ENCODE peak calls at places on chromosomes 5 and 9, in eight cellular contexts. T is AG04450; N is mesenchymal stem cell; H is hepatocyte; E is A549; I is CD4-positive, CD25-positive, alpha-beta regulatory T cell; D is breast epithelium; C is neural progenitor cell. Q is an unnamed sample.

GRCh38 chr5:138282918-138283742 is 8.7 kb upstream of the GFRA3 start:
- DNase-seq in E (peak), I (no peak), D (peak), T (peak), N (peak), H (peak), C (peak), Q (peak)

GRCh38 chr9:70256123-70256551 is 2.6 kb upstream of the SMC5 start:
- DNase-seq in E (no peak), C (peak), D (no peak), I (no peak), T (peak), N (peak), H (peak), Q (peak)

GRCh38 chr5:170311856-170312405 is 14.4 kb upstream of the LCP2 start:
- DNase-seq in E (no peak), D (no peak), I (no peak), H (no peak), N (no peak), T (no peak), C (no peak), Q (no peak)

GRCh38 chr9:112061152-112061740 is 113.9 kb downstream of the SUSD1 start:
- DNase-seq in I (no peak), H (peak), T (peak), D (no peak), C (no peak), N (peak), E (peak), Q (peak)

GRCh38 chr5:170483701-170484458 is 19.9 kb upstream of the KCNIP1 start:
- DNase-seq in E (peak), C (no peak), D (no peak), H (peak), I (no peak), T (no peak), N (peak), Q (no peak)

GRCh38 chr5:180601591-180602480 is 10.5 kb upstream of the SCGB3A1 start:
- DNase-seq in N (no peak), C (no peak), D (peak), I (no peak), T (no peak), E (no peak), H (no peak), Q (no peak)

GRCh38 chr5:26553079-26553478 is 485.3 kb downstream of the CDH9 start:
- DNase-seq in E (peak), I (no peak), N (no peak), C (peak), T (no peak), H (no peak), D (no peak), Q (no peak)

GRCh38 chr5:143652104-143652700 is 159.8 kb upstream of the HMHB1 start:
- DNase-seq in D (no peak), E (no peak), N (peak), H (no peak), C (no peak), I (no peak), T (no peak), Q (no peak)

GRCh38 chr5:178772351-178772750 is 41.9 kb upstream of the ZNF354A start:
- DNase-seq in N (no peak), D (peak), E (no peak), T (no peak), H (no peak), C (no peak), I (no peak), Q (no peak)

GRCh38 chr5:156741516-156741915 is 108.6 kb upstream of the PPP1R2B start:
- DNase-seq in T (no peak), E (no peak), N (no peak), D (no peak), I (no peak), C (no peak), H (no peak), Q (no peak)

GRCh38 chr5:39588176-39588575 is 163.4 kb upstream of the DAB2 start:
- DNase-seq in H (no peak), E (no peak), D (no peak), C (no peak), N (no peak), T (no peak), I (no peak), Q (no peak)

GRCh38 chr9:123933401-123933800 is 3.5 kb upstream of the DENND1A start:
- DNase-seq in H (peak), D (no peak), E (peak), T (no peak), N (peak), I (no peak), C (no peak), Q (no peak)

GRCh38 chr5:60354322-60354721 is 345.6 kb downstream of the DEPDC1B start:
- DNase-seq in E (no peak), I (no peak), N (no peak), T (no peak), C (no peak), H (no peak), D (no peak), Q (no peak)

GRCh38 chr9:131619680-131620079 is 74.4 kb downstream of the PRRT1B start:
- DNase-seq in D (no peak), I (no peak), T (no peak), E (no peak), H (no peak), N (no peak), C (no peak), Q (peak)

GRCh38 chr9:110125207-110125751 is 82.7 kb downstream of the C9orf152 start:
- DNase-seq in I (no peak), H (peak), T (peak), C (peak), E (peak), D (peak), N (peak), Q (peak)

DNA sequence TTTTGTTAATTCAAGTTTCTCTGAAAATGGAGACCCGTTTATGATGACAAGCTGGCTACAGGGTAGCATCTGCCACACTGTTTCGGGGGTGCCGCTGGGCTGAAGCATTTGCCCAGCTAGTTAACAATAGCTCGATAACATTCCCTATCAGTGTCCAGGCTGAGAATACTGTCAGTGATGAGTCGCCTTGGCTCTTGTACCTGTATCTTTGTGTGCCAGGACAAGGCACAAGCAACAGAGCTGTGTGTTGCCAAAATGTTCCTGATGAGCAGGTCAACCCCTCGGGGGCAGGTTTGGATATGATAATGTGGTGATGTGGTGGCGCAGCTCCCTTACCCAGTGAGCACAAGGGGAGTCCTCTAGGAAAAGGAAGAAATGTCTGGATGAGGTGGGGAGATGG is 7.0 kb downstream of the TGFBI start:
- DNase-seq in N (no peak), H (no peak), C (no peak), E (no peak), D (no peak), T (no peak), I (no peak), Q (no peak)
- H3K27ac ChIP-seq in N (peak), H (no peak), C (no peak), E (peak), D (no peak), T (peak), I (no peak), Q (no peak)

DNA sequence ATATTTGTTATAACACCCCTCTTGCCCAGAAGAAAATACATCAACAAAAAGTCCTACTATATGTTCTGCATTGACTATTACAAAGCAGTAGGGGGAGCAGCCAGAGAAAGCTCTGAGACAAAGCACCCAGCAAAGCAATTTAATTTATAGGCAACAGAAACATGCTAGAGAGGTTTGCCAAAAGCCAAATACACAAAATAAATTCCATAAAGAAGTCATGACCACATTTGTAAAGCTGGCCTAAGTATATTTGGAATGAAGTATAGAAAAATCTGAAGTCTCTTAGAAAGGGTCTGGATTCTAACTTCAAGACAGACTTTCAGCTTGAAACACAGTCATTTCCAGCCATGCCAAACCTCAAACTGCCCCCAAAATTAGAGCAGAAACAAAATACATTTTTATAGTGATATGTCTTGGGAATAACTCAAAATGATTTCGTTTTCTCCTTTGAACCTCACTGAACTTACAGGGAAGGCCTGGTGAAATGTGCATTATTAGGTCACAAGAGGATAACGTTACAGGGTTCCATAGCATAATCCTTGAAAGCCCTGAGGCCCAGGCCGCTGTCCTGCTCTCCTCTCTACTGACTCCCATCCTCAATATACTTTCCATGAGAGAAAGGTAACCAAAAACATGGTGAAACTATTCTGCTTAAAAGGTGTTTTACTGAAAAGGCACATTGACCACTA is 451.8 kb downstream of the RAB3C start:
- DNase-seq in T (no peak), H (peak), I (peak), D (no peak), N (peak), C (peak), E (peak), Q (peak)
- H3K27ac ChIP-seq in T (no peak), H (peak), I (no peak), D (no peak), N (no peak), C (no peak), E (peak), Q (peak)

GRCh38 chr9:77562021-77562748 is 85.9 kb downstream of the GNA14 start:
- DNase-seq in E (no peak), N (no peak), T (no peak), H (no peak), D (no peak), C (no peak), I (no peak), Q (no peak)

GRCh38 chr9:77554706-77555105 is 93.4 kb downstream of the GNA14 start:
- DNase-seq in E (no peak), I (no peak), D (no peak), N (no peak), H (no peak), T (no peak), C (no peak), Q (no peak)

GRCh38 chr9:77561321-77562020 is 86.7 kb downstream of the GNA14 start:
- DNase-seq in E (no peak), D (no peak), T (no peak), C (no peak), H (no peak), N (no peak), I (no peak), Q (no peak)

GRCh38 chr9:77556396-77556795 is 91.7 kb downstream of the GNA14 start:
- DNase-seq in D (no peak), N (no peak), C (no peak), T (no peak), H (no peak), E (no peak), I (no peak), Q (no peak)
- H3K27ac ChIP-seq in D (peak), N (no peak), C (no peak), T (no peak), H (no peak), E (no peak), I (no peak), Q (no peak)

GRCh38 chr5:153555420-153556114 is 65.1 kb downstream of the GRIA1 start:
- DNase-seq in N (no peak), H (no peak), T (no peak), D (no peak), C (no peak), E (no peak), I (no peak), Q (no peak)

GRCh38 chr5:153546566-153546965 is 56.1 kb downstream of the GRIA1 start:
- DNase-seq in T (no peak), E (no peak), D (no peak), H (no peak), I (no peak), C (no peak), N (no peak), Q (no peak)

GRCh38 chr5:153552886-153553285 is 62.4 kb downstream of the GRIA1 start:
- DNase-seq in N (no peak), I (no peak), D (no peak), C (no peak), T (no peak), E (no peak), H (no peak), Q (no peak)

DNA sequence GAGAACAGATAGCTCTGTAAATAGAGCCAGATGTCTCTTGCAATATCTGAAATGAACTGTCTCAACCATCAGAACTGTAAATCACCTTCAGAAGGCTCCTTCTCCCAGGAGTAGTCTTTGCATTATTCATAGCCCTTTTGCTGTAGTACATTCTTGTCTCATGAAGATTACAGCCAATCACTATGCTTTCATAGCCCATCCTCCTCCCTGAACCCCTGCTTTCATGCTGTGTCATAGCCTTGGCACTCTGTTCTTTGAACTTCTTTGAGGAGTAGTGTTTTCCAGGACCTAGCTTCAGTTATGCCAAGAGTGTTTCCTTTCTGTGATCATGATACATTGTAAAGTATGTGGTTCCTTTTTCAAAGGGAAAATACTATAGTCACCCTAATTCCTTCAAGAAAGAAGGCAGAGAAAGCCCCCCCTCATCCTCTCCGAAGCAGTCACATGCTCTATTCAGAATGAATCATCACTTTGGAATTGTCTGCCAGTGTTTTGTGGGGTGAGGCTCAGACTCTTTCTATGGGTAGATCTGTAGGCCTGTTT is 61.1 kb downstream of the GRIA1 start:
- DNase-seq in C (peak), I (no peak), D (no peak), E (peak), H (peak), T (peak), N (peak), Q (no peak)
- H3K27ac ChIP-seq in C (no peak), I (no peak), D (peak), E (peak), H (peak), T (peak), N (peak), Q (no peak)

DNA sequence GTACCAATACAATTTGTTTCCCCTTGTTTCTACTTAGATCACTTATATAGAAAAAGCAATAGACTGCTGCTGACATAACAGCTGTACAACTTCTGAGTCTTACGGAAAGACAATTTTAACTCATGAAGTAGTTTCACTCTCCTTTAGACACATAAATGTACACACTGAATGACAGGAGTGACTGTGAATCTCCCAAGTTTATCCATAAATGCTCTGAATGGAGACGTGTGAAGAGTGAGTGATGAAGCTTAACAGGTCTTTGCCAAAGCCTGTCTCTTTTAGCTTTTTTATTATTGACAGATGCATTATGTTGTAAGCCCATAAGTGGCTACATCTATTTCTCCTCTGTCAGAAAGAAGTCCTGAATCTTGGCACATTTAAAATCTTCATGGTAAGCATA is 265.9 kb downstream of the TRIM36 start:
- DNase-seq in N (no peak), H (no peak), I (no peak), D (no peak), E (no peak), C (no peak), T (no peak), Q (no peak)
- H3K27ac ChIP-seq in N (no peak), H (no peak), I (no peak), D (no peak), E (no peak), C (no peak), T (no peak), Q (no peak)

DNA sequence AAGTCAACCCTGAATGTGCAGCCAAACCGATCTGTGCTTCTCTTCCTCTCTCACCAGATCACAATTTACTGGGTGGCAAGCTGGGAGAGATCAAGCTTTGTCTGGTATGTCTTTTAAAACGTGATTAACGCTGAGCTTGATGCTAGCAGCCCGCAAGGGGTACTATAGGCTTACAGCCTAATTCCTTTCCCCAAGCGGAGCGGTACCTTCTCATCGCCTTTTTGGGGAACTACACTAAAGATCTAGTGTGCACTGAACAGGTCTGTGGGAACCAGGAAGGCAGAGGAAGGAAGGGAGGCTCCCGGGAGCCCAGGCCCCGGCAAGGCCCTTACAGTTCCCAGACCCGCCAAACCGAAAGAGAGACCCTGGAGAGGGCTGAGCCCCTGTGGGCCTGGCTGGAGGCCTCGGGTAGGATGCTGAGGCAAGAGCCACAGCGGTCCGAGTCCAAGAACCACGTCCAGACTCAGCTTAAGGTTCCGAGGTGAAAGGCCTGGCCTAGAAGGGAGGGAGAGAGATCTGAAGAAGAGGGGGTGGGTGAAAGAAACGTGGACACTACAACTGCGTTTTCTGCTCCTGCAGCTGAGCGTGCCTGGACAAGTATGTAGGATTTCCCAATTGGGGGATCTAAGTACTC is 2.7 kb downstream of the NR2F1-AS1 start:
- DNase-seq in T (no peak), E (no peak), N (peak), I (no peak), C (peak), H (no peak), D (no peak), Q (no peak)
- H3K27ac ChIP-seq in T (peak), E (no peak), N (no peak), I (no peak), C (no peak), H (no peak), D (peak), Q (no peak)